ENCODE peak calls at places on chromosomes 16 and 17, in five cellular contexts. J is NCI-H524 treated with DMSO at 0.1 percent for 48 hours; C is iPS-NIHi11; O is NCI-H69; B is stimulated activated CD4-positive, alpha-beta T cell treated with anti-CD3 and anti-CD28 coated beads, TNF-alpha, amount 100 ng/mL, for 24 hours. W is an unnamed sample.

GRCh38 chr16:83878838-83879237 is 20.1 kb upstream of the MLYCD start:
- DNase-seq in C (peak; percentile 30), B (no peak), J (peak; percentile 18), O (peak; percentile 41), W (peak; percentile 65)

GRCh38 chr17:65523411-65523810 is 38.0 kb downstream of the AXIN2 start:
- DNase-seq in C (no peak), J (no peak), O (no peak), B (no peak), W (no peak)

GRCh38 chr16:1357906-1358566 is 6.3 kb downstream of the GNPTG start:
- DNase-seq in B (no peak), J (no peak), O (no peak), C (no peak), W (no peak)

GRCh38 chr16:1057252-1057932 is 15.2 kb upstream of the SSTR5 start:
- DNase-seq in J (no peak), O (peak; percentile 50), B (peak; percentile 57), C (peak; percentile 90), W (no peak)

GRCh38 chr16:73031155-73031866 is 16.6 kb downstream of the ZFHX3 start:
- DNase-seq in B (no peak), C (no peak), J (no peak), O (peak; percentile 51), W (peak; percentile 73)

GRCh38 chr17:5184284-5184683 is 7.4 kb downstream of the ZNF594 start:
- DNase-seq in B (no peak), O (no peak), C (no peak), J (no peak), W (no peak)

GRCh38 chr16:67451061-67451703 is 20.3 kb downstream of the HSD11B2 start:
- DNase-seq in C (no peak), O (no peak), B (no peak), J (no peak), W (no peak)

GRCh38 chr16:88560722-88561484 is 9.3 kb upstream of the ZC3H18 start:
- DNase-seq in C (peak; percentile 67), J (no peak), O (no peak), B (no peak), W (peak; percentile 90)

GRCh38 chr17:28702752-28703150 is 8.9 kb downstream of the PROCA1 start:
- DNase-seq in O (no peak), J (no peak), C (no peak), B (no peak), W (no peak)

GRCh38 chr16:50597563-50598255 is 49.5 kb downstream of the NKD1 start:
- DNase-seq in J (no peak), B (no peak), C (no peak), O (no peak), W (no peak)

GRCh38 chr17:64779344-64780095 is 117.4 kb upstream of the SMURF2 start:
- DNase-seq in O (peak; percentile 22), C (no peak), J (no peak), B (no peak), W (peak; percentile 31)

GRCh38 chr17:7463368-7463846 is 16.0 kb downstream of the ZBTB4 start:
- DNase-seq in O (no peak), J (no peak), B (no peak), C (no peak), W (no peak)

GRCh38 chr16:53369921-53370320 is 64.3 kb upstream of the RBL2 start:
- DNase-seq in O (no peak), C (no peak), B (no peak), J (no peak), W (no peak)

GRCh38 chr16:84862804-84863484 is 43.2 kb downstream of the CRISPLD2 start:
- DNase-seq in O (no peak), J (no peak), B (no peak), C (no peak), W (no peak)

GRCh38 chr17:5329784-5330557 is 47.9 kb downstream of the RABEP1 start:
- DNase-seq in O (no peak), J (no peak), C (no peak), B (no peak), W (no peak)

GRCh38 chr16:53456625-53457024 is 22.4 kb downstream of the RBL2 start:
- DNase-seq in C (no peak), O (no peak), J (no peak), B (no peak), W (no peak)

GRCh38 chr17:50047083-50047482 is 8.8 kb upstream of the ITGA3 start:
- DNase-seq in B (no peak), O (no peak), J (no peak), C (no peak), W (no peak)

GRCh38 chr16:30367349-30368009 is 2.8 kb downstream of the TBC1D10B start:
- DNase-seq in J (no peak), O (no peak), B (no peak), C (no peak), W (no peak)

GRCh38 chr17:51322390-51323029 is 62.2 kb downstream of the UTP18 start:
- DNase-seq in B (no peak), O (peak; percentile 85), J (peak; percentile 9), C (peak; percentile 57), W (peak; percentile 66)

GRCh38 chr17:79992657-79993389 is 42.8 kb downstream of the TBC1D16 start:
- DNase-seq in C (no peak), B (no peak), J (no peak), O (peak; percentile 76), W (peak; percentile 40)

GRCh38 chr17:46764709-46765401 is 53.6 kb downstream of the WNT3 start:
- DNase-seq in C (no peak), J (no peak), B (no peak), O (peak; percentile 54), W (no peak)

GRCh38 chr17:7293821-7294613 is 422 bp downstream of the YBX2 start:
- DNase-seq in B (no peak), C (peak; percentile 80), O (peak; percentile 50), J (no peak), W (peak; percentile 41)

GRCh38 chr17:60641810-60642220 is 35.8 kb upstream of the BCAS3 start:
- DNase-seq in O (peak; percentile 92), B (peak; percentile 6), C (peak; percentile 75), J (peak; percentile 61), W (peak; percentile 88)

GRCh38 chr16:10681310-10682308 is 13.1 kb downstream of the TEKT5 start:
- DNase-seq in O (no peak), J (no peak), C (no peak), B (no peak), W (no peak)

GRCh38 chr17:31559647-31560501 is 168.4 kb downstream of the RAB11FIP4 start:
- DNase-seq in O (no peak), C (peak; percentile 38), J (no peak), B (no peak), W (no peak)

GRCh38 chr16:83300326-83300725 is 507.5 kb upstream of the HSBP1 start:
- DNase-seq in C (no peak), J (no peak), O (peak; percentile 65), B (no peak), W (no peak)

GRCh38 chr17:47808036-47808829 is 13.4 kb downstream of the OSBPL7 start:
- DNase-seq in J (no peak), O (no peak), C (no peak), B (no peak), W (no peak)

GRCh38 chr16:28317040-28317880 is 24.9 kb downstream of the SBK1 start:
- DNase-seq in C (peak; percentile 86), J (no peak), O (peak; percentile 50), B (peak; percentile 46), W (peak; percentile 72)

GRCh38 chr17:299546-299945 is 53.1 kb downstream of the RPH3AL start:
- DNase-seq in C (no peak), B (no peak), O (no peak), J (no peak), W (no peak)

GRCh38 chr16:57899771-57900661 is 70.9 kb downstream of the CNGB1 start:
- DNase-seq in C (peak; percentile 76), B (peak; percentile 56), J (peak; percentile 36), O (peak; percentile 42), W (peak; percentile 83)

GRCh38 chr17:77581480-77581879 is 377.0 kb upstream of the TNRC6C start:
- DNase-seq in B (no peak), C (no peak), J (no peak), O (no peak), W (no peak)

GRCh38 chr17:16243811-16244567 is 27.0 kb downstream of the PIGL start:
- DNase-seq in B (no peak), O (no peak), J (no peak), C (no peak), W (no peak)

GRCh38 chr16:83730812-83731211 is 77.0 kb upstream of the HSBP1 start:
- DNase-seq in J (no peak), C (no peak), B (no peak), O (no peak), W (no peak)

GRCh38 chr17:32355649-32356377 is 5.9 kb downstream of the ZNF207 start:
- DNase-seq in C (no peak), O (no peak), J (no peak), B (no peak), W (no peak)